ENCODE peak calls at places on chromosome 7, in four cellular contexts. W is NCI-H1092 treated with DMSO at 0.1 percent for 48 hours; Q is activated CD4-positive, CD25-positive, alpha-beta regulatory T cell treated with anti-CD3 and anti-CD28 coated beads, Interleukin-2, amount 50 U/mL, for 72 hours; B is activated CD4-positive, alpha-beta T cell treated with anti-CD3 and anti-CD28 coated beads, Interleukin-2, amount 50 U/mL, for 1 hour. U is an unnamed sample.

GRCh38 chr7:143265017-143265693 is 1.9 kb downstream of the GSTK1 start:
- DNase-seq in W (no peak), Q (no peak), B (no peak), U (no peak)

GRCh38 chr7:83038787-83039186 is 123.9 kb downstream of the PCLO start:
- DNase-seq in W (no peak), Q (no peak), B (no peak), U (no peak)

GRCh38 chr7:65422670-65423069 is 49.0 kb downstream of the ZNF92 start:
- DNase-seq in W (no peak), Q (no peak), B (no peak), U (no peak)

GRCh38 chr7:84497873-84498272 is 303.3 kb upstream of the SEMA3A start:
- DNase-seq in W (no peak), Q (no peak), B (no peak), U (no peak)

GRCh38 chr7:29946428-29947186 is 43.0 kb downstream of the SCRN1 start:
- DNase-seq in W (no peak), Q (no peak), B (no peak), U (peak)

GRCh38 chr7:158581440-158582088 is 6.1 kb downstream of the PTPRN2 start:
- DNase-seq in W (peak), Q (no peak), B (no peak), U (peak)

GRCh38 chr7:126398851-126399529 is 853.8 kb downstream of the GRM8 start:
- DNase-seq in W (no peak), Q (no peak), B (no peak), U (no peak)

GRCh38 chr7:17709599-17709998 is 230.7 kb downstream of the SNX13 start:
- DNase-seq in W (no peak), Q (no peak), B (no peak), U (no peak)

GRCh38 chr7:119545118-119545517 is 727.9 kb upstream of the KCND2 start:
- DNase-seq in W (no peak), Q (no peak), B (no peak), U (peak)

GRCh38 chr7:74690474-74690873 is 33.0 kb downstream of the GTF2I start:
- DNase-seq in W (no peak), Q (no peak), B (no peak), U (no peak)

GRCh38 chr7:1027285-1028043 is 16.9 kb upstream of the GPR146 start:
- DNase-seq in W (peak), Q (no peak), B (no peak), U (no peak)

GRCh38 chr7:80841566-80842478 is 77.0 kb downstream of the SEMA3C start:
- DNase-seq in W (no peak), Q (no peak), B (no peak), U (no peak)

GRCh38 chr7:29350351-29350750 is 155.8 kb downstream of the CHN2 start:
- DNase-seq in W (peak), Q (no peak), B (no peak), U (no peak)

GRCh38 chr7:115546790-115547189 is 483.8 kb downstream of the TFEC start:
- DNase-seq in W (no peak), Q (no peak), B (no peak), U (no peak)

GRCh38 chr7:41825927-41826480 is 123.1 kb upstream of the INHBA start:
- DNase-seq in W (no peak), Q (no peak), B (no peak), U (no peak)

GRCh38 chr7:121504478-121504877 is 108.4 kb upstream of the FAM3C start:
- DNase-seq in W (no peak), Q (no peak), B (no peak), U (peak)

GRCh38 chr7:134473861-134474291 is 15.0 kb upstream of the AKR1B1 start:
- DNase-seq in W (no peak), Q (no peak), B (no peak), U (no peak)

GRCh38 chr7:142152076-142152475 is 40.6 kb downstream of the MGAM2 start:
- DNase-seq in W (no peak), Q (no peak), B (no peak), U (no peak)

GRCh38 chr7:139588632-139589031 is 65.1 kb downstream of the CLEC2L start:
- DNase-seq in W (no peak), Q (no peak), B (no peak), U (no peak)

GRCh38 chr7:151012031-151012692 is 12.1 kb downstream of the ATG9B start:
- DNase-seq in W (no peak), Q (no peak), B (no peak), U (peak)

GRCh38 chr7:20030417-20030816 is 186.8 kb downstream of the MACC1 start:
- DNase-seq in W (no peak), Q (no peak), B (no peak), U (no peak)

GRCh38 chr7:116434820-116435341 is 64.7 kb upstream of the CAV2 start:
- DNase-seq in W (no peak), Q (no peak), B (no peak), U (no peak)

GRCh38 chr7:97020601-97021442 is 3.8 kb downstream of the DLX5 start:
- DNase-seq in W (no peak), Q (no peak), B (no peak), U (no peak)

GRCh38 chr7:155811895-155812761 is at the start of gene SHH:
- DNase-seq in W (no peak), Q (no peak), B (no peak), U (peak)

GRCh38 chr7:2609001-2609411 is 22.8 kb upstream of the TTYH3 start:
- DNase-seq in W (no peak), Q (no peak), B (no peak), U (no peak)

GRCh38 chr7:25832456-25832855 is 319.5 kb upstream of the NFE2L3 start:
- DNase-seq in W (no peak), Q (no peak), B (no peak), U (no peak)

GRCh38 chr7:135100856-135101255 is 47.0 kb upstream of the TMEM140 start:
- DNase-seq in W (no peak), Q (no peak), B (no peak), U (no peak)

U was measured in HT-29.